ENCODE peak calls at places on chromosome 2, in six cellular contexts. One of them, this sample, is unnamed.

GRCh38 chr2:168602846-168603406 is 146.9 kb downstream of the CERS6 start:
- DNase-seq in activated T-helper 1 cell treated with Interleukin-2 at 50 U/mL for 16 hours: no peak
- DNase-seq in left lobe of liver: no peak
- DNase-seq in hypothalamus: no peak
- DNase-seq in foreskin keratinocyte: no peak
- DNase-seq in Peyer's patch: no peak
- DNase-seq in this sample: no peak

GRCh38 chr2:43129676-43130547 is 96.5 kb downstream of the ZFP36L2 start:
- DNase-seq in hypothalamus: no peak
- DNase-seq in activated T-helper 1 cell treated with Interleukin-2 at 50 U/mL for 16 hours: no peak
- DNase-seq in left lobe of liver: no peak
- DNase-seq in foreskin keratinocyte: no peak
- DNase-seq in Peyer's patch: peak
- DNase-seq in this sample: no peak

GRCh38 chr2:109324859-109325258 is 195.9 kb downstream of the SH3RF3 start:
- DNase-seq in left lobe of liver: no peak
- DNase-seq in activated T-helper 1 cell treated with Interleukin-2 at 50 U/mL for 16 hours: no peak
- DNase-seq in foreskin keratinocyte: peak
- DNase-seq in Peyer's patch: peak
- DNase-seq in hypothalamus: no peak
- DNase-seq in this sample: no peak

GRCh38 chr2:191441761-191442160 is 196.6 kb downstream of the MYO1B start:
- DNase-seq in Peyer's patch: no peak
- DNase-seq in foreskin keratinocyte: no peak
- DNase-seq in hypothalamus: no peak
- DNase-seq in left lobe of liver: no peak
- DNase-seq in activated T-helper 1 cell treated with Interleukin-2 at 50 U/mL for 16 hours: no peak
- DNase-seq in this sample: no peak

GRCh38 chr2:20057268-20057667 is 5.8 kb upstream of the LAPTM4A start:
- DNase-seq in foreskin keratinocyte: no peak
- DNase-seq in hypothalamus: no peak
- DNase-seq in left lobe of liver: no peak
- DNase-seq in Peyer's patch: no peak
- DNase-seq in activated T-helper 1 cell treated with Interleukin-2 at 50 U/mL for 16 hours: no peak
- DNase-seq in this sample: no peak

GRCh38 chr2:44930274-44930826 is 11.2 kb upstream of the SIX3 start:
- DNase-seq in left lobe of liver: peak
- DNase-seq in activated T-helper 1 cell treated with Interleukin-2 at 50 U/mL for 16 hours: no peak
- DNase-seq in foreskin keratinocyte: no peak
- DNase-seq in hypothalamus: no peak
- DNase-seq in Peyer's patch: no peak
- DNase-seq in this sample: peak

GRCh38 chr2:1789610-1790009 is 45.3 kb upstream of the PXDN start:
- DNase-seq in left lobe of liver: no peak
- DNase-seq in activated T-helper 1 cell treated with Interleukin-2 at 50 U/mL for 16 hours: no peak
- DNase-seq in hypothalamus: no peak
- DNase-seq in foreskin keratinocyte: no peak
- DNase-seq in Peyer's patch: no peak
- DNase-seq in this sample: no peak

GRCh38 chr2:169260246-169260645 is 102.1 kb downstream of the LRP2 start:
- DNase-seq in foreskin keratinocyte: no peak
- DNase-seq in Peyer's patch: no peak
- DNase-seq in left lobe of liver: no peak
- DNase-seq in activated T-helper 1 cell treated with Interleukin-2 at 50 U/mL for 16 hours: no peak
- DNase-seq in hypothalamus: no peak
- DNase-seq in this sample: peak

GRCh38 chr2:172985139-172985874 is 90.3 kb upstream of the MAP3K20 start:
- DNase-seq in left lobe of liver: peak
- DNase-seq in hypothalamus: no peak
- DNase-seq in foreskin keratinocyte: peak
- DNase-seq in Peyer's patch: no peak
- DNase-seq in activated T-helper 1 cell treated with Interleukin-2 at 50 U/mL for 16 hours: no peak
- DNase-seq in this sample: no peak